ENCODE peak calls at places on chromosomes 3 and 15, in four cellular contexts. C is left cardiac atrium, D is SK-N-SH treated with all-trans-retinoic acid at 6 μM for 48 hours, F is lung. M is an unnamed sample.

GRCh38 chr3:129974451-129975331 is at the start of gene TRH:
- ATAC-seq in D (no peak), F (no peak), C (no peak), M (no peak)

GRCh38 chr3:43011638-43012037 is 32.5 kb downstream of the GASK1A start:
- ATAC-seq in D (no peak), F (no peak), C (no peak), M (no peak)

GRCh38 chr3:73740041-73740440 is 115.3 kb upstream of the PDZRN3 start:
- ATAC-seq in F (no peak), C (no peak), D (no peak), M (no peak)

GRCh38 chr3:187130346-187131066 is 8.8 kb downstream of the RPL39L start:
- ATAC-seq in C (peak; percentile 97), D (peak; percentile 27), F (peak; percentile 81), M (peak; percentile 94)

GRCh38 chr3:78823859-78824258 is 943.9 kb downstream of the ROBO1 start:
- ATAC-seq in D (peak; percentile 61), C (no peak), F (no peak), M (no peak)

GRCh38 chr15:85073556-85074194 is 92.0 kb downstream of the PDE8A start:
- ATAC-seq in D (no peak), F (no peak), C (peak; percentile 61), M (peak; percentile 53)

GRCh38 chr15:40439461-40440299 is 1.1 kb upstream of the BAHD1 start:
- ATAC-seq in C (peak; percentile 45), F (no peak), D (peak; percentile 44), M (no peak)

GRCh38 chr15:37876900-37877299 is 57.5 kb upstream of the TMCO5A start:
- ATAC-seq in C (no peak), D (no peak), F (no peak), M (no peak)

GRCh38 chr15:89963301-89964288 is 37.5 kb upstream of the ZNF710 start:
- ATAC-seq in C (peak; percentile 45), D (no peak), F (peak; percentile 49), M (no peak)

GRCh38 chr3:165837058-165837525 is at the start of gene BCHE:
- ATAC-seq in C (peak; percentile 92), F (peak; percentile 47), D (peak; percentile 74), M (no peak)

GRCh38 chr15:79037848-79038247 is 52.7 kb downstream of the RASGRF1 start:
- ATAC-seq in D (no peak), F (no peak), C (no peak), M (no peak)

GRCh38 chr3:186095584-186096061 is 13.3 kb downstream of the ETV5 start:
- ATAC-seq in D (no peak), C (peak; percentile 55), F (peak; percentile 39), M (no peak)

GRCh38 chr15:31606261-31606669 is 279.6 kb downstream of the KLF13 start:
- ATAC-seq in C (no peak), F (no peak), D (no peak), M (no peak)

GRCh38 chr3:172098698-172099494 is 59.5 kb downstream of the FNDC3B start:
- ATAC-seq in C (no peak), D (no peak), F (no peak), M (no peak)

GRCh38 chr3:106529738-106530137 is 660.9 kb upstream of the CBLB start:
- ATAC-seq in D (no peak), C (no peak), F (no peak), M (no peak)

GRCh38 chr15:26261966-26262365 is 398.8 kb upstream of the ATP10A start:
- ATAC-seq in C (peak; percentile 92), D (no peak), F (no peak), M (no peak)

GRCh38 chr3:65439641-65440040 is 599.1 kb downstream of the MAGI1 start:
- ATAC-seq in F (no peak), D (peak; percentile 100), C (peak; percentile 88), M (no peak)

GRCh38 chr15:89673162-89673506 is 6.0 kb downstream of the PLIN1 start:
- ATAC-seq in C (peak; percentile 8), D (peak; percentile 75), F (no peak), M (no peak)

GRCh38 chr3:64048631-64049061 is 25.4 kb upstream of the PSMD6 start:
- ATAC-seq in D (no peak), C (no peak), F (no peak), M (peak; percentile 67)

M was measured in stimulated activated memory B cell treated with anti-CD40 and anti-IgM and Interleukin-4, amounts not matched to agents 10 μg/mL and 1 μg/mL and 100 μg/mL, for 72 hours.